ENCODE peak calls at places on chromosomes 1 and 21, in ten cellular contexts. F is BJ; E is PC-3; H is NCI-H1930; C is thyroid gland; T is NCI-H2171 treated with DMSO at 0.1 percent for 48 hours; R is EH; I is psoas muscle; N is stimulated activated naive CD4-positive, alpha-beta T cell; G is activated CD8-positive, alpha-beta memory T cell treated with anti-CD3 and anti-CD28 coated beads, Interleukin-2, amount 10 ng/mL, durations not matched to agents 7 days and 5 days. W is an unnamed sample.

GRCh38 chr21:27132270-27132669 is 165.4 kb upstream of the ADAMTS5 start:
- DNase-seq in F (no peak), E (no peak), H (no peak), C (peak; percentile 43), T (peak; percentile 57), R (peak; percentile 32), I (no peak), N (no peak), G (no peak), W (no peak)

GRCh38 chr1:160171978-160172377 is 18.4 kb upstream of the CASQ1 start:
- DNase-seq in F (no peak), E (no peak), H (no peak), C (peak; percentile 31), T (no peak), R (peak; percentile 24), I (no peak), N (no peak), G (no peak), W (no peak)

GRCh38 chr1:53278294-53278693 is 40.0 kb upstream of the MAGOH start:
- DNase-seq in F (no peak), E (peak; percentile 58), H (no peak), C (peak; percentile 66), T (peak; percentile 62), R (peak; percentile 53), I (peak; percentile 72), N (peak; percentile 52), G (peak; percentile 76), W (peak; percentile 12)

GRCh38 chr1:11701551-11701961 is 10.0 kb downstream of the DRAXIN start:
- DNase-seq in F (no peak), E (no peak), H (no peak), C (no peak), T (peak; percentile 56), R (no peak), I (no peak), N (no peak), G (no peak), W (no peak)

GRCh38 chr1:155012052-155012546 is 9.5 kb downstream of the ZBTB7B start:
- DNase-seq in F (no peak), E (no peak), H (no peak), C (peak; percentile 92), T (peak; percentile 94), R (peak; percentile 51), I (peak; percentile 89), N (peak; percentile 13), G (no peak), W (no peak)

GRCh38 chr1:8544644-8545043 is 226.7 kb downstream of the SLC45A1 start:
- DNase-seq in F (no peak), E (no peak), H (no peak), C (no peak), T (no peak), R (no peak), I (no peak), N (no peak), G (no peak), W (no peak)

GRCh38 chr1:179744401-179745130 is 1.5 kb downstream of the FAM163A start:
- DNase-seq in F (no peak), E (no peak), H (no peak), C (no peak), T (no peak), R (no peak), I (no peak), N (no peak), G (no peak), W (no peak)

GRCh38 chr1:93845554-93846150 is 33.4 kb downstream of the DNTTIP2 start:
- DNase-seq in F (no peak), E (peak; percentile 83), H (peak; percentile 4), C (no peak), T (no peak), R (peak; percentile 93), I (no peak), N (no peak), G (no peak), W (peak; percentile 86)

GRCh38 chr1:35745124-35745730 is 24.6 kb downstream of the CLSPN start:
- DNase-seq in F (no peak), E (no peak), H (no peak), C (no peak), T (no peak), R (peak; percentile 49), I (no peak), N (no peak), G (no peak), W (no peak)

GRCh38 chr1:44544960-44545359 is 129.3 kb downstream of the TMEM53 start:
- DNase-seq in F (no peak), E (no peak), H (no peak), C (no peak), T (no peak), R (no peak), I (no peak), N (no peak), G (no peak), W (no peak)

GRCh38 chr1:17232759-17233661 is 15.9 kb upstream of the PADI3 start:
- DNase-seq in F (peak; percentile 88), E (peak; percentile 96), H (no peak), C (no peak), T (no peak), R (peak; percentile 96), I (no peak), N (no peak), G (no peak), W (peak; percentile 96)

GRCh38 chr1:53070621-53071020 is 8.6 kb downstream of the PODN start:
- DNase-seq in F (no peak), E (no peak), H (no peak), C (no peak), T (no peak), R (no peak), I (peak; percentile 26), N (no peak), G (no peak), W (no peak)

W was measured in mammary epithelial cell.